ENCODE peak calls at places on chromosomes 3 and 15, in five cellular contexts. Y is left ventricle myocardium inferior, J is RWPE2, P is HFF-Myc, D is progenitor cell of endocrine pancreas. V is an unnamed sample.

GRCh38 chr3:29906906-29907305 is 626.0 kb downstream of the RBMS3 start:
- DNase-seq in J (no peak), Y (no peak), P (no peak), D (no peak), V (no peak)

GRCh38 chr3:189488241-189488767 is 142.9 kb upstream of the TP63 start:
- DNase-seq in P (no peak), D (no peak), Y (no peak), J (peak), V (peak)

GRCh38 chr3:173371848-173372487 is 25.6 kb upstream of the NLGN1 start:
- DNase-seq in Y (no peak), J (no peak), P (peak), D (no peak), V (peak)

GRCh38 chr3:11373235-11373634 is 101.0 kb downstream of the ATG7 start:
- DNase-seq in Y (no peak), J (no peak), D (no peak), P (no peak), V (no peak)

GRCh38 chr3:139106013-139106932 is 61.6 kb upstream of the PRR23C start:
- DNase-seq in D (no peak), J (no peak), Y (no peak), P (no peak), V (no peak)

GRCh38 chr3:37993811-37994638 is 3.4 kb downstream of the VILL start:
- DNase-seq in J (peak), P (no peak), Y (peak), D (no peak), V (peak)

GRCh38 chr15:25844542-25844941 is 18.6 kb downstream of the ATP10A start:
- DNase-seq in P (no peak), J (no peak), D (no peak), Y (no peak), V (no peak)

GRCh38 chr3:31213869-31214486 is 318.7 kb upstream of the STT3B start:
- DNase-seq in Y (no peak), P (no peak), J (no peak), D (no peak), V (peak)

GRCh38 chr3:151226088-151226563 is 23.1 kb upstream of the GPR171 start:
- DNase-seq in Y (no peak), J (no peak), P (peak), D (no peak), V (peak)

GRCh38 chr3:187594272-187594671 is 75.9 kb downstream of the SST start:
- DNase-seq in J (no peak), Y (no peak), P (no peak), D (no peak), V (no peak)

GRCh38 chr3:60056394-60056793 is 1006.6 kb upstream of the CFAP20DC start:
- DNase-seq in D (no peak), J (no peak), P (no peak), Y (no peak), V (no peak)

GRCh38 chr3:80696280-80696679 is 928.5 kb upstream of the ROBO1 start:
- DNase-seq in Y (no peak), P (no peak), D (no peak), J (no peak), V (no peak)

GRCh38 chr3:52194541-52195296 is 3.2 kb upstream of the ALAS1 start:
- DNase-seq in P (no peak), Y (peak), D (no peak), J (no peak), V (peak)

GRCh38 chr3:190048831-190049541 is 71.7 kb downstream of the P3H2 start:
- DNase-seq in D (no peak), Y (no peak), P (no peak), J (no peak), V (no peak)

GRCh38 chr3:186790261-186790981 is 7.0 kb downstream of the EIF4A2 start:
- DNase-seq in P (peak), D (no peak), J (no peak), Y (no peak), V (peak)

GRCh38 chr15:27973886-27974285 is 125.2 kb downstream of the OCA2 start:
- DNase-seq in J (no peak), D (no peak), P (no peak), Y (no peak), V (no peak)

GRCh38 chr3:119575507-119575906 is 3.8 kb upstream of the ADPRH start:
- DNase-seq in Y (no peak), D (no peak), J (no peak), P (no peak), V (no peak)

GRCh38 chr3:98556164-98557130 is 24.7 kb downstream of the GPR15 start:
- DNase-seq in Y (no peak), D (no peak), J (no peak), P (no peak), V (peak)

GRCh38 chr15:72740202-72740601 is 43.4 kb downstream of the ADPGK start:
- DNase-seq in Y (no peak), P (no peak), D (no peak), J (no peak), V (no peak)

GRCh38 chr3:146065573-146066006 is 95.4 kb downstream of the PLOD2 start:
- DNase-seq in P (peak), J (no peak), D (no peak), Y (no peak), V (peak)

GRCh38 chr3:58640700-58641372 is 25.7 kb downstream of the FAM3D start:
- DNase-seq in D (peak), Y (peak), P (no peak), J (peak), V (peak)

GRCh38 chr15:75842722-75843617 is at the start of gene UBE2Q2:
- DNase-seq in P (no peak), J (peak), D (peak), Y (peak), V (peak)

GRCh38 chr3:12532182-12532581 is 13.1 kb downstream of the MKRN2OS start:
- DNase-seq in P (no peak), D (no peak), Y (no peak), J (no peak), V (no peak)

GRCh38 chr3:12541625-12542024 is 3.7 kb downstream of the MKRN2OS start:
- DNase-seq in J (no peak), Y (no peak), D (no peak), P (no peak), V (no peak)

DNA sequence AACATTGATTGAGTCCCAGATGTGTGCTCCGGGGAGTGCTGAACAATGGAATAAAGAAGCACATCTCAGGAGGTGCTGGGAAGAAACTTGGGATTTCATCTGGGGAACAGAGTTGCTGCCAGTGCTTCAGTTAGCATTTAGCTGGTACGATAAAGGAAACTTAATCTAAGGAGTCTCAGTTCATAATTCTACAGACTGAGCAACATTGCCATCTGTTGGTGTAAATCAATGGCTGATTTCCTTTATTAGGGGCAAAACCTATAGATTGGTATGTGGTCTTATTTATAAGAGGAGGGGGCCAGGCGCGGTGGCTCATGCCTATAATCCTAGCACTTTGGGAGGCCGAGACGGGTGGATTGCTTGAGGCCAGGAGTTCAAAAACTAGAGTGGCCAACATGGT is 8.9 kb downstream of the MKRN2OS start:
- DNase-seq in D (no peak), Y (no peak), J (no peak), P (no peak), V (peak)
- TF ChIP-seq CTCF in D (no peak), Y (peak), J (peak), P (no peak), V (peak)

GRCh38 chr3:160673188-160673587 is 3.8 kb upstream of the ARL14 start:
- DNase-seq in Y (no peak), J (no peak), D (no peak), P (no peak), V (no peak)

GRCh38 chr3:160677459-160677901 is 520 bp downstream of the ARL14 start:
- DNase-seq in P (no peak), Y (no peak), D (no peak), J (no peak), V (no peak)

GRCh38 chr3:160678447-160678846 is 1.5 kb downstream of the ARL14 start:
- DNase-seq in J (no peak), P (no peak), D (no peak), Y (no peak), V (no peak)

GRCh38 chr3:160675566-160676124 is 1.3 kb upstream of the ARL14 start:
- DNase-seq in J (no peak), P (no peak), Y (no peak), D (no peak), V (no peak)

GRCh38 chr3:160676547-160677303 is at the start of gene ARL14:
- DNase-seq in J (no peak), D (no peak), P (no peak), Y (no peak), V (peak)
- TF ChIP-seq CTCF in J (no peak), D (no peak), P (no peak), Y (no peak), V (no peak)

DNA sequence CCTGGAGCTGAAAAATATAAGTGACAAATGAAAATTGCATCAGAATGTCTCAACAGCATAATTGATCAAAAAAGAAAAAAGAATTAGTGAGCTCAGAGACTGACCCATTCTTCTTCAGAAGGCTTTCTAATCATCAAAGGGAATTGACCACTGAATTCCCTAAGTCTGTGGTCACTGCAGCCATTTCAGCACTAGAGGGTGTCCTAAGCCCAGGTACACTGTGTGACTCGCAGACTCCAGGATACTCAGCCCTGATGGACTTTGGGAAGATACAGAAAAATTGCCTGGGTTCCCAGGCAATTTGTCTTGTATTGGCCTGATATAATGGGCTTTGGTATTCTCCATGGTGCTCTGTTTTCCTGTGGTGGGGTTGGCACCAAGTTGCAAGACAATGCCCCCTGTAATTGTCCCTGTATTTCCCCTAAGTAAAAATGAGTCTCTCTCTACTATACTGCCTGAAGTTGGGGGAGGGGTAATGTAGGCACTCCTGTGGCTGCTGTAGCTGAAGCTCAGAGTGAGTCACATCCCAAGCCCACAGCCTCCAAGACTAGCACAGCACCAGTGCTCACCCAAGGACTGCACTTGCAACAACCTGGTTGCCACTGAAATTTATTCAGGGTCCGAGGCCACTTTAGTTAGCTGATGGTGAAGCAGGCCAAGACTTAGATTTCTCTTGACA is 256.0 kb upstream of the STAC start:
- DNase-seq in J (no peak), D (peak), Y (no peak), P (peak), V (peak)
- TF ChIP-seq CTCF in J (peak), D (peak), Y (no peak), P (peak), V (peak)

GRCh38 chr3:16247282-16248058 is 17.3 kb downstream of the DPH3 start:
- DNase-seq in D (peak), P (peak), J (no peak), Y (peak), V (peak)

GRCh38 chr3:16251316-16252085 is 13.2 kb downstream of the DPH3 start:
- DNase-seq in J (no peak), P (no peak), Y (no peak), D (no peak), V (no peak)

GRCh38 chr3:16252243-16252978 is 12.3 kb downstream of the DPH3 start:
- DNase-seq in P (no peak), J (no peak), D (no peak), Y (no peak), V (peak)

GRCh38 chr3:16248556-16248955 is 16.2 kb downstream of the DPH3 start:
- DNase-seq in Y (no peak), P (no peak), J (no peak), D (no peak), V (no peak)

DNA sequence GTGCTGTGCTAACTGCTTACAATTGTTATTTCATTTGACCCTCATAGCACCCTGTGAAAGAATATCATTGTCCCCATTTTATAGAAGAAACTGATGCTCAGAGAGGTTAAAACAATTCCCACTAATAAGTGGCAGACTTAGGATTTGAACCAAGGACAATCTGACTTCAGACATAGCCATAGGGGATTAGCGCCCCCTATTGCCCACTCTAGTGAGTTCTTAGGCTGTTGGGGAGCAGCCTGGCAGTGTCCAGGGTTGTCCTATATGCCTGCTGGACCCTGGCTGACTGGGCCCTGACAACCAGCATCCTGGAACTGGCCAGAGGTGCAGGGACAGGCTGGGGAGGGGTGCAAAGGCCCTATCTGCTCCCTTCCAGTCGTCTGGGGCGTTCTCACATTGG is 15.4 kb downstream of the DPH3 start:
- DNase-seq in P (no peak), D (no peak), J (no peak), Y (no peak), V (peak)
- TF ChIP-seq CTCF in P (peak), D (peak), J (peak), Y (peak), V (peak)

GRCh38 chr3:124997303-124998246 is 58.2 kb downstream of the HEG1 start:
- DNase-seq in J (no peak), D (no peak), Y (no peak), P (no peak), V (no peak)

GRCh38 chr3:124992041-124992440 is 57.5 kb upstream of the MUC13 start:
- DNase-seq in D (no peak), J (no peak), P (no peak), Y (no peak), V (no peak)

GRCh38 chr3:124998247-124998630 is 57.6 kb downstream of the HEG1 start:
- DNase-seq in Y (no peak), D (no peak), P (no peak), J (no peak), V (no peak)

GRCh38 chr3:124995460-124995994 is 60.3 kb downstream of the HEG1 start:
- DNase-seq in J (no peak), D (peak), Y (peak), P (no peak), V (peak)

GRCh38 chr3:124993462-124993861 is 58.9 kb upstream of the MUC13 start:
- DNase-seq in J (no peak), Y (peak), P (no peak), D (no peak), V (peak)
- TF ChIP-seq CTCF in J (no peak), Y (no peak), P (no peak), D (no peak), V (no peak)

DNA sequence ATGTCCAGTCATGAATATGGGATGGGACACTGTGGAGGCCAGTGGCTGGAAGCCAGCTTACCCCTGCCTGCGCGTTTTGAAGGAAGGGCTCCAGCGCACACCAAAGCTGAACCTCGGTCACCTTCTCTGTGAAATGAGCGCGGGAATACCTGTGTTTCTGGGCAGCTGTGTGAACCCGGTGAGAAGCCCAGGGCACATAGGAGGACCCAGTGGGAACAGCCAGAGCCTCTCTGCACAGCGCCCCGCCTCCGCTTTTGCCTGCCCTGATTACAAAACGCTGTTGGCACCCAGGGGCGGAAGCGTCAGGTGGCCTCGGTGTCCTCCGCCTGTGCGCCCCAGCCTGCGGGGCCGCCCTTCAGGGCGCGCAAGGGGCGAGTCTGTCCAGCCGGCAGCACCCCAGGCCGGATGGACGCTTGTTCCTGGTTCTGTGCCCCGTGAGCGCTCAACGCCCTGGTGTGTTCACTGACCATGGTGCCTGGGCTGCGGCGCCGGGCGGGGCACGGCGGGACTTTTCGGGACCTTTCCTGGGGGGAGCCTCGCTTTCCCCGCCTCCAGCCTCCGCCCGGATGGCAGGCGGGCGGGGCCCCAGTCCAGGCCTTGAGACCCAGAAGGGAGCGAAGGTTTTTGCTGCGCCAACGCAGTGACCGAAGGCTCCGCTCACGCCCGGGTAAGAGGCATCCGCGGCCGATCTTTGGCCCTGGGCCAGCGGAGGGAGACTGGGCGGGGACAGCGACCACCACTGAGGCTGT is at the start of gene SQOR:
- DNase-seq in P (no peak), Y (peak), D (peak), J (peak), V (peak)
- TF ChIP-seq CTCF in P (no peak), Y (no peak), D (no peak), J (no peak), V (no peak)

GRCh38 chr3:64166584-64167155 is 58.6 kb downstream of the PRICKLE2 start:
- DNase-seq in D (no peak), P (no peak), J (no peak), Y (no peak), V (no peak)
- TF ChIP-seq CTCF in D (no peak), P (peak), J (peak), Y (peak), V (peak)

GRCh38 chr15:42385206-42385979 is 26.1 kb downstream of the CAPN3 start:
- DNase-seq in J (peak), Y (no peak), P (no peak), D (peak), V (peak)
- TF ChIP-seq CTCF in J (peak), Y (peak), P (peak), D (peak), V (peak)

DNA sequence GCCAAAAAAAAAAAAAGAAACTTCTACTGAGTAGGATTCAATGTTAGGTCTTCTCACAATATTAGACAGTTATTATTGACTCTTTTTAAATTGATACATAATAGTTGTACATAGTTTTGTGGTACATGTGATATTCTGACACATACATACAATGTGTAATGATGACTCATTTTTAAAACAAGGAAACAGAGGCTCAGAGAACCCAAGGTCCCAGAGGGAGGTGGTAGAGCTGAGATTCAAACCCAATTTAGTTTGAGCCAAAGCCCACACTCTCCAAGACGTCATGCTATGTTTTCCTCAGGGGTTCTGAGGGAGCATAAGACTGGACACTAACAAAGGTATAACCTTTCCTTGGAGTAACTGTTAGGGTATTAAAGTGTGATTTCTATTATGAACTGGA is 40.6 kb downstream of the MYO5C start:
- DNase-seq in P (no peak), D (no peak), Y (no peak), J (no peak), V (peak)
- TF ChIP-seq CTCF in P (no peak), D (no peak), Y (no peak), J (no peak), V (no peak)

GRCh38 chr15:58852347-58852746 is 81.1 kb downstream of the SLTM start:
- DNase-seq in D (no peak), J (no peak), Y (no peak), P (no peak), V (no peak)
- TF ChIP-seq CTCF in D (peak), J (no peak), Y (no peak), P (no peak), V (peak)

V was measured in fibroblast of villous mesenchyme.